ENCODE peak calls at places on chromosomes 1 and 21, in seven cellular contexts. One of them, this sample, is unnamed.

GRCh38 chr1:119816407-119816806 is 5.1 kb upstream of the REG4 start:
- DNase-seq in T-helper 2 cell: no peak
- DNase-seq in H4: no peak
- DNase-seq in activated T-helper 1 cell treated with Interleukin-2 at 50 U/mL for 16 hours: no peak
- DNase-seq in stimulated activated effector memory CD8-positive, alpha-beta T cell treated with anti-CD3 and anti-CD28 coated beads, Interleukin-12 subunit alpha, Interleukin-12 subunit beta, amount 100 ng/mL, for 72 hours: no peak
- DNase-seq in T-helper 1 cell: no peak
- DNase-seq in activated CD8-positive, alpha-beta memory T cell treated with anti-CD3 and anti-CD28 coated beads for 24 hours: no peak
- DNase-seq in this sample: no peak

GRCh38 chr1:222243902-222244301 is 304.0 kb downstream of the HHIPL2 start:
- DNase-seq in T-helper 2 cell: no peak
- DNase-seq in H4: no peak
- DNase-seq in activated T-helper 1 cell treated with Interleukin-2 at 50 U/mL for 16 hours: no peak
- DNase-seq in stimulated activated effector memory CD8-positive, alpha-beta T cell treated with anti-CD3 and anti-CD28 coated beads, Interleukin-12 subunit alpha, Interleukin-12 subunit beta, amount 100 ng/mL, for 72 hours: no peak
- DNase-seq in T-helper 1 cell: no peak
- DNase-seq in activated CD8-positive, alpha-beta memory T cell treated with anti-CD3 and anti-CD28 coated beads for 24 hours: no peak
- DNase-seq in this sample: no peak

GRCh38 chr1:209595032-209595431 is 11.5 kb downstream of the CAMK1G start:
- DNase-seq in T-helper 2 cell: no peak
- DNase-seq in H4: no peak
- DNase-seq in activated T-helper 1 cell treated with Interleukin-2 at 50 U/mL for 16 hours: no peak
- DNase-seq in stimulated activated effector memory CD8-positive, alpha-beta T cell treated with anti-CD3 and anti-CD28 coated beads, Interleukin-12 subunit alpha, Interleukin-12 subunit beta, amount 100 ng/mL, for 72 hours: no peak
- DNase-seq in T-helper 1 cell: no peak
- DNase-seq in activated CD8-positive, alpha-beta memory T cell treated with anti-CD3 and anti-CD28 coated beads for 24 hours: no peak
- DNase-seq in this sample: no peak

GRCh38 chr1:57615956-57616355 is 192.1 kb upstream of the DAB1 start:
- DNase-seq in T-helper 2 cell: no peak
- DNase-seq in H4: no peak
- DNase-seq in activated T-helper 1 cell treated with Interleukin-2 at 50 U/mL for 16 hours: no peak
- DNase-seq in stimulated activated effector memory CD8-positive, alpha-beta T cell treated with anti-CD3 and anti-CD28 coated beads, Interleukin-12 subunit alpha, Interleukin-12 subunit beta, amount 100 ng/mL, for 72 hours: no peak
- DNase-seq in T-helper 1 cell: no peak
- DNase-seq in activated CD8-positive, alpha-beta memory T cell treated with anti-CD3 and anti-CD28 coated beads for 24 hours: no peak
- DNase-seq in this sample: no peak

GRCh38 chr1:10173582-10173981 is 36.8 kb upstream of the KIF1B start:
- DNase-seq in T-helper 2 cell: no peak
- DNase-seq in H4: no peak
- DNase-seq in activated T-helper 1 cell treated with Interleukin-2 at 50 U/mL for 16 hours: no peak
- DNase-seq in stimulated activated effector memory CD8-positive, alpha-beta T cell treated with anti-CD3 and anti-CD28 coated beads, Interleukin-12 subunit alpha, Interleukin-12 subunit beta, amount 100 ng/mL, for 72 hours: no peak
- DNase-seq in T-helper 1 cell: no peak
- DNase-seq in activated CD8-positive, alpha-beta memory T cell treated with anti-CD3 and anti-CD28 coated beads for 24 hours: no peak
- DNase-seq in this sample: no peak

GRCh38 chr1:35931424-35932157 is 686 bp downstream of the AGO3 start:
- DNase-seq in T-helper 2 cell: no peak
- DNase-seq in H4: peak
- DNase-seq in activated T-helper 1 cell treated with Interleukin-2 at 50 U/mL for 16 hours: no peak
- DNase-seq in stimulated activated effector memory CD8-positive, alpha-beta T cell treated with anti-CD3 and anti-CD28 coated beads, Interleukin-12 subunit alpha, Interleukin-12 subunit beta, amount 100 ng/mL, for 72 hours: no peak
- DNase-seq in T-helper 1 cell: no peak
- DNase-seq in activated CD8-positive, alpha-beta memory T cell treated with anti-CD3 and anti-CD28 coated beads for 24 hours: no peak
- DNase-seq in this sample: no peak

GRCh38 chr1:228154685-228155571 is 5.2 kb downstream of the GJC2 start:
- DNase-seq in T-helper 2 cell: no peak
- DNase-seq in H4: no peak
- DNase-seq in activated T-helper 1 cell treated with Interleukin-2 at 50 U/mL for 16 hours: no peak
- DNase-seq in stimulated activated effector memory CD8-positive, alpha-beta T cell treated with anti-CD3 and anti-CD28 coated beads, Interleukin-12 subunit alpha, Interleukin-12 subunit beta, amount 100 ng/mL, for 72 hours: no peak
- DNase-seq in T-helper 1 cell: no peak
- DNase-seq in activated CD8-positive, alpha-beta memory T cell treated with anti-CD3 and anti-CD28 coated beads for 24 hours: no peak
- DNase-seq in this sample: no peak

GRCh38 chr1:119115301-119115700 is 25.2 kb downstream of the WARS2 start:
- DNase-seq in T-helper 2 cell: no peak
- DNase-seq in H4: no peak
- DNase-seq in activated T-helper 1 cell treated with Interleukin-2 at 50 U/mL for 16 hours: no peak
- DNase-seq in stimulated activated effector memory CD8-positive, alpha-beta T cell treated with anti-CD3 and anti-CD28 coated beads, Interleukin-12 subunit alpha, Interleukin-12 subunit beta, amount 100 ng/mL, for 72 hours: no peak
- DNase-seq in T-helper 1 cell: no peak
- DNase-seq in activated CD8-positive, alpha-beta memory T cell treated with anti-CD3 and anti-CD28 coated beads for 24 hours: no peak
- DNase-seq in this sample: no peak

GRCh38 chr1:8925406-8925805 is 20.3 kb upstream of the CA6 start:
- DNase-seq in T-helper 2 cell: no peak
- DNase-seq in H4: no peak
- DNase-seq in activated T-helper 1 cell treated with Interleukin-2 at 50 U/mL for 16 hours: no peak
- DNase-seq in stimulated activated effector memory CD8-positive, alpha-beta T cell treated with anti-CD3 and anti-CD28 coated beads, Interleukin-12 subunit alpha, Interleukin-12 subunit beta, amount 100 ng/mL, for 72 hours: no peak
- DNase-seq in T-helper 1 cell: no peak
- DNase-seq in activated CD8-positive, alpha-beta memory T cell treated with anti-CD3 and anti-CD28 coated beads for 24 hours: no peak
- DNase-seq in this sample: no peak

GRCh38 chr1:22731924-22732522 is 21.4 kb downstream of the EPHB2 start:
- DNase-seq in T-helper 2 cell: no peak
- DNase-seq in H4: no peak
- DNase-seq in activated T-helper 1 cell treated with Interleukin-2 at 50 U/mL for 16 hours: no peak
- DNase-seq in stimulated activated effector memory CD8-positive, alpha-beta T cell treated with anti-CD3 and anti-CD28 coated beads, Interleukin-12 subunit alpha, Interleukin-12 subunit beta, amount 100 ng/mL, for 72 hours: no peak
- DNase-seq in T-helper 1 cell: no peak
- DNase-seq in activated CD8-positive, alpha-beta memory T cell treated with anti-CD3 and anti-CD28 coated beads for 24 hours: no peak
- DNase-seq in this sample: no peak

GRCh38 chr1:27332536-27333281 is 9.1 kb upstream of the SYTL1 start:
- DNase-seq in T-helper 2 cell: peak
- DNase-seq in H4: no peak
- DNase-seq in activated T-helper 1 cell treated with Interleukin-2 at 50 U/mL for 16 hours: peak
- DNase-seq in stimulated activated effector memory CD8-positive, alpha-beta T cell treated with anti-CD3 and anti-CD28 coated beads, Interleukin-12 subunit alpha, Interleukin-12 subunit beta, amount 100 ng/mL, for 72 hours: peak
- DNase-seq in T-helper 1 cell: peak
- DNase-seq in activated CD8-positive, alpha-beta memory T cell treated with anti-CD3 and anti-CD28 coated beads for 24 hours: peak
- DNase-seq in this sample: peak

GRCh38 chr21:17003763-17004373 is 509.0 kb upstream of the CXADR start:
- DNase-seq in T-helper 2 cell: no peak
- DNase-seq in H4: no peak
- DNase-seq in activated T-helper 1 cell treated with Interleukin-2 at 50 U/mL for 16 hours: no peak
- DNase-seq in stimulated activated effector memory CD8-positive, alpha-beta T cell treated with anti-CD3 and anti-CD28 coated beads, Interleukin-12 subunit alpha, Interleukin-12 subunit beta, amount 100 ng/mL, for 72 hours: no peak
- DNase-seq in T-helper 1 cell: no peak
- DNase-seq in activated CD8-positive, alpha-beta memory T cell treated with anti-CD3 and anti-CD28 coated beads for 24 hours: no peak
- DNase-seq in this sample: no peak

GRCh38 chr1:155062151-155062686 is 1.3 kb upstream of the EFNA4 start:
- DNase-seq in T-helper 2 cell: no peak
- DNase-seq in H4: no peak
- DNase-seq in activated T-helper 1 cell treated with Interleukin-2 at 50 U/mL for 16 hours: no peak
- DNase-seq in stimulated activated effector memory CD8-positive, alpha-beta T cell treated with anti-CD3 and anti-CD28 coated beads, Interleukin-12 subunit alpha, Interleukin-12 subunit beta, amount 100 ng/mL, for 72 hours: no peak
- DNase-seq in T-helper 1 cell: no peak
- DNase-seq in activated CD8-positive, alpha-beta memory T cell treated with anti-CD3 and anti-CD28 coated beads for 24 hours: no peak
- DNase-seq in this sample: no peak